ENCODE peak calls at places on chromosome 15, in six cellular contexts. Z, C, V, E, H and T are unnamed samples.

GRCh38 chr15:74340139-74340538 is 27.3 kb downstream of the CYP11A1 start:
- DNase-seq in Z (no peak), C (no peak), V (peak), E (no peak), H (no peak), T (no peak)

GRCh38 chr15:89406756-89407650 is 72.4 kb upstream of the POLG start:
- DNase-seq in Z (peak), C (no peak), V (no peak), E (no peak), H (peak), T (no peak)

GRCh38 chr15:99967841-99968371 is 234.7 kb upstream of the LYSMD4 start:
- DNase-seq in Z (no peak), C (no peak), V (peak), E (no peak), H (no peak), T (no peak)

GRCh38 chr15:50244959-50245624 is 20.4 kb downstream of the HDC start:
- DNase-seq in Z (no peak), C (no peak), V (no peak), E (no peak), H (no peak), T (no peak)

GRCh38 chr15:57821826-57822225 is 115.3 kb downstream of the POLR2M start:
- DNase-seq in Z (no peak), C (no peak), V (no peak), E (no peak), H (no peak), T (no peak)

GRCh38 chr15:22930782-22931484 is 49.2 kb downstream of the CYFIP1 start:
- DNase-seq in Z (no peak), C (no peak), V (peak), E (no peak), H (no peak), T (no peak)

GRCh38 chr15:39133201-39133600 is 447.7 kb upstream of the THBS1 start:
- DNase-seq in Z (no peak), C (no peak), V (peak), E (peak), H (no peak), T (no peak)

GRCh38 chr15:80609512-80609946 is 85.6 kb upstream of the ABHD17C start:
- DNase-seq in Z (no peak), C (no peak), V (peak), E (no peak), H (no peak), T (no peak)

GRCh38 chr15:50003786-50004334 is 115.2 kb downstream of the ATP8B4 start:
- DNase-seq in Z (peak), C (peak), V (peak), E (peak), H (peak), T (peak)

GRCh38 chr15:63531586-63531985 is 27.2 kb downstream of the USP3 start:
- DNase-seq in Z (no peak), C (no peak), V (no peak), E (no peak), H (peak), T (no peak)

GRCh38 chr15:49901867-49902775 is 216.9 kb downstream of the ATP8B4 start:
- DNase-seq in Z (no peak), C (no peak), V (peak), E (no peak), H (no peak), T (peak)

GRCh38 chr15:84949043-84949442 is 32.6 kb upstream of the PDE8A start:
- DNase-seq in Z (no peak), C (no peak), V (no peak), E (no peak), H (no peak), T (no peak)

GRCh38 chr15:48802257-48802656 is 8.6 kb downstream of the CEP152 start:
- DNase-seq in Z (no peak), C (no peak), V (no peak), E (no peak), H (no peak), T (peak)

GRCh38 chr15:48803877-48804276 is 7.0 kb downstream of the CEP152 start:
- DNase-seq in Z (no peak), C (no peak), V (no peak), E (no peak), H (no peak), T (no peak)

GRCh38 chr15:48800811-48801460 is 9.9 kb downstream of the CEP152 start:
- DNase-seq in Z (no peak), C (no peak), V (peak), E (peak), H (peak), T (peak)

GRCh38 chr15:48800245-48800644 is 10.6 kb downstream of the CEP152 start:
- DNase-seq in Z (no peak), C (no peak), V (no peak), E (no peak), H (no peak), T (no peak)

DNA sequence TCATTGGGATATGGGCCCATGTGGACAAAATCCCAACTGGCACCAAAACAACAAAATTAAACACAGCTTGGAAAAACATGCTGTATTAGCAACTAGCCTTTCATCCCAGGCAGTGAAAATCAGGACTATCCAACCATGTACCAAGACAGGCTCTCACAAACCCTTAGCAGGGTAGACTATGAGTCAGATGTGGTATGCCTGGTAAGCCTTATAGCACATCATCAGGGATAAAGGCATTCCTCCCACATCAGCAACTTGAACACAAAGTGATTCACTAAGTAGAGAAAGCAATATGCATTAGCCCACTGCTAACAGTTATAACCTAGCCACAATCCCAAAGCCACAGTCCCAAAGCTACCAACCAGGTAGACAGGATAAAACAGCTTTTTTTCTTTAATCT is 8.0 kb downstream of the CEP152 start:
- DNase-seq in Z (no peak), C (no peak), V (peak), E (peak), H (no peak), T (no peak)
- TF ChIP-seq EZH2phosphoT487 in Z (no peak), C (no peak), V (no peak), E (no peak), H (no peak), T (no peak)

DNA sequence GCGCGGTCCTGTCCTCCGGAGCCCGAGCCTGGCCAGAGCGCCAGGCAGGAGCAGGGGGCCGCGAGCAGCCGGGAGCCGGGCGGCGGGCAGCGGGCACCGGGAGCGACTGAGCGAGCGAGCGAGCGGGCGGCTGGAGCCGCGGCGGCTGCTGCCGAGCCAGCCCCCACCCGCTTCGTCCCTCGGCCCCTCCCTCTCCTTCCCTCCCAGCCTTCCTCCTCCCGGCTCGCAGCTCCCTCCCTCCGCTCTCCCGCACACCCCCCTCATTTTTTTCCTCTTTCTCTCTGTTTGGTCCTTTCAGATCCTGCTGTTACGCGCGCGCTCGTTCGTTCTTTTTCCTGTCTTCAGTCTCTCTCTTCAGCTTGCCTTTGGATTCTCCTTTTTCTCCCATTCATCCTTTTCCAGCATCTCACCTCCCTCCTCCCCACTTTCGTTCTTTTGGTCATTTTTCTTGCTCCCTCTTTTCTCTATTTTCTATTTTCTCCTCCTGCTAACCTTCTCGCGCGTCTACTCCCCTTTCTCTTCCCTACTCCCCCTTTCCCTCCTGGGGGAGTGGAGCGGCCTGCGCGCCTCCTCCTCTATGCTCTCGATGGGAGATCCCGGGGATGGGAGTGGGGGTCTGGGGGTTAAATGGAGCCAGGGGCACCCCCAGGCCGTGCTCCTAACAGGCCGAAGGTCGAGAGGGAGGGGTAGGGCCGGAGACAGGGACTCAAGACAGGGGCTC is at the start of gene MEGF11:
- DNase-seq in Z (peak), C (no peak), V (peak), E (peak), H (peak), T (no peak)
- TF ChIP-seq EZH2 in Z (peak), C (no peak), V (no peak), E (peak), H (peak), T (no peak)

DNA sequence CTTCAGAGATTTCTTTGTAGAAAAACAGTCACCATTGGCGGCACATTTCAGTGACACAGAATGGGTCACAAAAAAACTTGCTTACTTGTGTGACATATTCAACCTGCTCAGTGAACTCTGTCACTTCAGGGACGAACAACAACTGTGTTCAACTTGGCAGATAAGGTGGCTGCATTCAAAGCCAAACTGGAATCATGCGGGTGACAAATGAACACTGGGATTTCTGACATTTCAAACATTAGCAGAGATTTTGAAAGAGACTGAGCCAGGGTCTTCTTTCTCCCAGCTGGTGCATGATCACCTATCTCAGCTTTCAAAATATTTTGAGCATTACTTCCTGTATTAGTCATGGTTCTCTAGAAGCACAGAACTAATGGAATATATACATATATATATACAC is 1.9 kb upstream of the EID1 start:
- DNase-seq in Z (no peak), C (no peak), V (no peak), E (no peak), H (no peak), T (no peak)
- TF ChIP-seq CTCF in Z (no peak), C (no peak), V (no peak), E (no peak), H (no peak), T (no peak)

DNA sequence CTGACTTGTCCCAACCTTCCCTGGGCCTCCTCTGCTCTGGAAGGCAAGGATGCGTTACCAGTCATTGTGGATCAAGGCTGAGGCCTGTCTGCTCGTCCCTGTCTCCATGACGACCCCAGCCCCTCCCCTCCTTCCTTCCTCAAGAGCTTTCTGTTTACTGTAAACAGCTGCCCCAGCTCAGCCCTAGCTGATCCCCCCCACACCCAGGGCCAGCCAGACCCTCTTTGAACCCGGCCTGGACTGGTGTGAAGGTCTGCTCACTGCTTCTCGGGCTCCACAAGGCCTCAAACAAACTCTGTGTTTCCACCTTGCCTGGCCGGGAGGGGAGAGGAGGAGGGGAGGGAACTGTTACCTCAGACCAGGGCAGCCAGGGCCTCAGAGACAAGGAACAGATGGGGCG is 16.9 kb downstream of the VPS18 start:
- DNase-seq in Z (peak), C (no peak), V (no peak), E (peak), H (peak), T (no peak)
- TF ChIP-seq EZH2phosphoT487 in Z (no peak), C (no peak), V (no peak), E (no peak), H (no peak), T (no peak)

GRCh38 chr15:52783929-52784798 is 6.0 kb downstream of the ONECUT1 start:
- DNase-seq in Z (peak), C (no peak), V (no peak), E (peak), H (peak), T (no peak)

GRCh38 chr15:52786436-52787122 is 3.6 kb downstream of the ONECUT1 start:
- DNase-seq in Z (peak), C (no peak), V (no peak), E (no peak), H (peak), T (no peak)

GRCh38 chr15:52785672-52786406 is 4.3 kb downstream of the ONECUT1 start:
- DNase-seq in Z (peak), C (no peak), V (no peak), E (no peak), H (peak), T (no peak)

GRCh38 chr15:52783191-52783829 is 6.8 kb downstream of the ONECUT1 start:
- DNase-seq in Z (peak), C (no peak), V (no peak), E (peak), H (peak), T (no peak)

DNA sequence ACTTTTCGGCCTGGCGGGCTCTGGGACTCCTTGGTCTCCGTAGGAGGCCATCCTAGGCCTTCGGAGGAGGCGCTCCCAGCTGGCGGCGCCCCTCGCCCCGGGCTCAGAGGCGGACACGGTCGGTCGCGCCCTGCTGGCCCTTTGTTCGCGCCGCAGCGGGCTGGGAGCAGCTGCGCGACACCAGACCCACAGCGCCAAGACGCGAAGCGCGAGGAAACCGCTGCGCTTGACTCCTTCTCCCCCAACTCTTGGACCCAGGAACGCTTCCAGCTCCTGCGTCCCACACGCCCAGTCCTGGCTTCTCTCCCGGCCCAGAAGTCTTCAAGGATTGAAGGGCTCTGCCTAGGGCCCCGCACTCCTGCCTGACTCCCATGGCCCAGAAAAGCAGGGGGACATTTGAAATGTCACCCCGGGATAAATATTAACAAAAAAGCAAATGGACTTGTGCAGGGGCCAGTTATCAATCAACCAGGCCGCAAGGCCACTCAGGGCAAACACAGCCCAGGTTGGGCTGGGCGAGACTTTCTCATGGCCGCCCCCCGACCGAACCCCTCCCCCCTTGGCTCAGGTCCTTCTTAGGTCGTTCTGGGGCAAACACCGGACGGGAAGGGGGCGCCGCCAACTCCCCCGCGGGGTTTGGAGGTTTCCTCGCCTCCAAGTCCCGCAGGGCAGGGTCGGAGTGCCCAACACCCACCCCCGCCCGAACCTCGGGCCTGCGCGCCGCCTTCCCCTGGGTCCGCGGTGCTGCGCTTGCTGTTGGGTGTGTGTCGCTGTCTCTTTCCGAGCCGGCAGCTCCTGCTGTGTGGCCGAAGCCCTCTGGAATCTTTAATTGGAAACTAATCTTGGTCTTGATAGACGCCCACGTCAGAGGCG is 5.1 kb downstream of the ONECUT1 start:
- DNase-seq in Z (peak), C (no peak), V (no peak), E (no peak), H (peak), T (no peak)
- TF ChIP-seq EZH2 in Z (peak), C (no peak), V (no peak), E (no peak), H (peak), T (no peak)

GRCh38 chr15:44023176-44023575 is 171.9 kb downstream of the FRMD5 start:
- DNase-seq in Z (no peak), C (no peak), V (peak), E (no peak), H (peak), T (no peak)
- TF ChIP-seq CTCF in Z (no peak), C (no peak), V (peak), E (no peak), H (peak), T (no peak)

DNA sequence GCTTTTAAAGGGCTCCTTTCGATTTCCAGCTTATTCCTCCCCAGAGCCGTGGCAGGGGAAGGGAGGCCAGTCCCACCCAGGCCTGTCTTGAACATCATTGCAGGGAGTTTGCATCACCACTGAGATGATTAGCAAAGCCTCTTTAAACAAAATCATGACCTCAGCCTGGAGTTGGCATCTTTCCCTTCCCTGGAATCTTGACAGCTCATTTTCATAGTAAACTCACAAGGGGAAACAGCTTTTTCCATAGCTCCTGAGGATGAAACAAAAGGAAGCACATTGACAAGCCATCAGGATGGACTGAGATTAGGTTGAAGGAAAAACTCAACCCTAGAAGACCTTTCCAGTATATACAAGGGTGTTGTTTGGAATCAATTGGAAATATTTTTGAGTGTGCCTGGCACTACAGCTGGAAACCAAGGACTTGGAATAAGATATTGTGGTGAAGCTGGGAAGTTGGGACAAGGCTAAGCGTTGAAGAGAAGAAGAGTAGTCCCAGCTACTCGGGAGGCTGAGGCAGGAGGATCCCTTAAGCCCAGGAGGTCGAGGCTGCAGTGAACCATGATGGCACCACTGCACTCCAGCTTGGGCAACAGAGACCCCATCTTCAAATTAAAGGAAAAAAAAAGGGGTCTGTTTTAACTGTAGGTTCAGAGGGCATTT is 3.1 kb upstream of the LARP6 start:
- DNase-seq in Z (no peak), C (peak), V (peak), E (peak), H (no peak), T (no peak)
- TF ChIP-seq EZH2phosphoT487 in Z (no peak), C (no peak), V (no peak), E (no peak), H (no peak), T (no peak)

GRCh38 chr15:93088200-93088980 is 621 bp downstream of the RGMA start:
- DNase-seq in Z (peak), C (no peak), V (no peak), E (peak), H (peak), T (peak)
- TF ChIP-seq EZH2 in Z (peak), C (no peak), V (peak), E (no peak), H (peak), T (no peak)

GRCh38 chr15:94348084-94348483 is 116.7 kb downstream of the MCTP2 start:
- DNase-seq in Z (no peak), C (no peak), V (no peak), E (no peak), H (no peak), T (no peak)

GRCh38 chr15:94351121-94351520 is 119.8 kb downstream of the MCTP2 start:
- DNase-seq in Z (no peak), C (no peak), V (no peak), E (no peak), H (no peak), T (no peak)

GRCh38 chr15:94346272-94346671 is 114.9 kb downstream of the MCTP2 start:
- DNase-seq in Z (no peak), C (no peak), V (peak), E (no peak), H (no peak), T (no peak)
- TF ChIP-seq CTCF in Z (no peak), C (no peak), V (no peak), E (peak), H (no peak), T (no peak)